ENCODE peak calls at places on chromosomes 11 and 22, in seven cellular contexts. One of them, this sample, is unnamed.

GRCh38 chr11:71580057-71581003 is 2.3 kb downstream of the KRTAP5-11 start:
- DNase-seq in MV-4-11: peak
- DNase-seq in prostate gland: peak
- DNase-seq in GM23248: peak
- DNase-seq in GM12865: peak
- DNase-seq in adrenal gland: peak
- DNase-seq in germinal center: peak
- DNase-seq in this sample: peak

GRCh38 chr11:80698646-80699045 is 1257.8 kb upstream of the TENM4 start:
- DNase-seq in germinal center: no peak
- DNase-seq in MV-4-11: no peak
- DNase-seq in GM23248: no peak
- DNase-seq in GM12865: no peak
- DNase-seq in adrenal gland: no peak
- DNase-seq in prostate gland: no peak
- DNase-seq in this sample: no peak

GRCh38 chr22:29758068-29758622 is 8.7 kb downstream of the ZMAT5 start:
- DNase-seq in germinal center: no peak
- DNase-seq in MV-4-11: no peak
- DNase-seq in GM12865: no peak
- DNase-seq in adrenal gland: no peak
- DNase-seq in GM23248: no peak
- DNase-seq in prostate gland: no peak
- DNase-seq in this sample: no peak

GRCh38 chr11:7657306-7658025 is 15.8 kb downstream of the CYB5R2 start:
- DNase-seq in germinal center: no peak
- DNase-seq in prostate gland: peak
- DNase-seq in adrenal gland: peak
- DNase-seq in GM12865: peak
- DNase-seq in GM23248: peak
- DNase-seq in MV-4-11: peak
- DNase-seq in this sample: peak

GRCh38 chr11:44065851-44066731 is at the start of gene ACCS:
- DNase-seq in MV-4-11: peak
- DNase-seq in adrenal gland: peak
- DNase-seq in GM23248: peak
- DNase-seq in prostate gland: peak
- DNase-seq in GM12865: peak
- DNase-seq in germinal center: peak
- DNase-seq in this sample: peak

GRCh38 chr22:19689408-19689807 is 24.9 kb upstream of the SEPTIN5 start:
- DNase-seq in GM12865: no peak
- DNase-seq in GM23248: no peak
- DNase-seq in prostate gland: no peak
- DNase-seq in germinal center: no peak
- DNase-seq in MV-4-11: peak
- DNase-seq in adrenal gland: no peak
- DNase-seq in this sample: no peak

GRCh38 chr22:44383652-44384562 is 71.2 kb upstream of the SHISAL1 start:
- DNase-seq in adrenal gland: no peak
- DNase-seq in GM23248: no peak
- DNase-seq in MV-4-11: no peak
- DNase-seq in prostate gland: no peak
- DNase-seq in GM12865: no peak
- DNase-seq in germinal center: no peak
- DNase-seq in this sample: no peak

GRCh38 chr11:119460582-119460981 is 37.6 kb upstream of the THY1 start:
- DNase-seq in germinal center: no peak
- DNase-seq in MV-4-11: no peak
- DNase-seq in prostate gland: no peak
- DNase-seq in GM12865: no peak
- DNase-seq in GM23248: peak
- DNase-seq in adrenal gland: no peak
- DNase-seq in this sample: no peak

GRCh38 chr11:91261513-91261912 is 963.1 kb upstream of the FAT3 start:
- DNase-seq in GM12865: no peak
- DNase-seq in MV-4-11: peak
- DNase-seq in prostate gland: no peak
- DNase-seq in GM23248: no peak
- DNase-seq in germinal center: no peak
- DNase-seq in adrenal gland: no peak
- DNase-seq in this sample: no peak

GRCh38 chr11:65653229-65654225 is 9.2 kb downstream of the RELA start:
- DNase-seq in GM23248: peak
- DNase-seq in adrenal gland: peak
- DNase-seq in MV-4-11: no peak
- DNase-seq in prostate gland: peak
- DNase-seq in germinal center: no peak
- DNase-seq in GM12865: no peak
- DNase-seq in this sample: no peak

GRCh38 chr11:131955901-131956300 is 585.5 kb downstream of the NTM start:
- DNase-seq in prostate gland: no peak
- DNase-seq in germinal center: no peak
- DNase-seq in GM23248: no peak
- DNase-seq in MV-4-11: no peak
- DNase-seq in adrenal gland: no peak
- DNase-seq in GM12865: no peak
- DNase-seq in this sample: no peak

GRCh38 chr22:36343070-36343719 is 44.6 kb downstream of the MYH9 start:
- DNase-seq in GM23248: no peak
- DNase-seq in prostate gland: no peak
- DNase-seq in MV-4-11: no peak
- DNase-seq in GM12865: no peak
- DNase-seq in germinal center: no peak
- DNase-seq in adrenal gland: no peak
- DNase-seq in this sample: no peak

GRCh38 chr11:85875505-85875904 is 20.3 kb downstream of the CCDC83 start:
- DNase-seq in prostate gland: no peak
- DNase-seq in GM23248: peak
- DNase-seq in GM12865: no peak
- DNase-seq in germinal center: no peak
- DNase-seq in adrenal gland: no peak
- DNase-seq in MV-4-11: no peak
- DNase-seq in this sample: peak

GRCh38 chr11:44917741-44918140 is 32.9 kb downstream of the TP53I11 start:
- DNase-seq in GM23248: no peak
- DNase-seq in prostate gland: no peak
- DNase-seq in MV-4-11: no peak
- DNase-seq in germinal center: no peak
- DNase-seq in adrenal gland: no peak
- DNase-seq in GM12865: no peak
- DNase-seq in this sample: no peak

GRCh38 chr11:45518096-45518852 is 147.1 kb downstream of the CHST1 start:
- DNase-seq in prostate gland: no peak
- DNase-seq in germinal center: no peak
- DNase-seq in GM23248: no peak
- DNase-seq in GM12865: no peak
- DNase-seq in MV-4-11: no peak
- DNase-seq in adrenal gland: no peak
- DNase-seq in this sample: no peak

This sample was measured in EL.